ENCODE peak calls at places on chromosome 13, in four cellular contexts. P is K562, R is GM12878, N is HepG2. M is an unnamed sample.

GRCh38 chr13:56924401-56924800 is 216.3 kb upstream of the PRR20A start:
- DNase-seq in P (no peak), R (no peak), N (no peak), M (no peak)

GRCh38 chr13:62626771-62627170 is 1211.1 kb upstream of the PCDH20 start:
- DNase-seq in P (no peak), R (no peak), N (peak; percentile 0), M (peak; percentile 81)

GRCh38 chr13:110536006-110536693 is 25.4 kb downstream of the RAB20 start:
- DNase-seq in P (peak; percentile 18), R (no peak), N (no peak), M (no peak)

GRCh38 chr13:85194482-85194881 is 604.7 kb downstream of the SLITRK6 start:
- DNase-seq in P (no peak), R (no peak), N (no peak), M (no peak)

GRCh38 chr13:93794197-93794885 is 567.7 kb downstream of the GPC6 start:
- DNase-seq in P (no peak), R (no peak), N (no peak), M (no peak)

GRCh38 chr13:59745395-59745788 is 418.3 kb downstream of the DIAPH3 start:
- DNase-seq in P (no peak), R (no peak), N (peak; percentile 25), M (no peak)

GRCh38 chr13:109155301-109155761 is 525.9 kb downstream of the MYO16 start:
- DNase-seq in P (no peak), R (no peak), N (no peak), M (no peak)

GRCh38 chr13:36918246-36919060 is 1.6 kb downstream of the SMAD9 start:
- DNase-seq in P (no peak), R (no peak), N (no peak), M (no peak)

GRCh38 chr13:99415014-99415650 is 86.1 kb upstream of the TM9SF2 start:
- DNase-seq in P (no peak), R (no peak), N (no peak), M (no peak)

GRCh38 chr13:77330009-77330471 is 3.1 kb upstream of the MYCBP2 start:
- DNase-seq in P (no peak), R (no peak), N (no peak), M (no peak)

GRCh38 chr13:91623151-91623550 is 224.7 kb downstream of the GPC5 start:
- DNase-seq in P (no peak), R (no peak), N (no peak), M (no peak)

GRCh38 chr13:91618315-91618714 is 219.9 kb downstream of the GPC5 start:
- DNase-seq in P (no peak), R (no peak), N (no peak), M (no peak)

GRCh38 chr13:91620670-91621141 is 222.3 kb downstream of the GPC5 start:
- DNase-seq in P (no peak), R (no peak), N (no peak), M (no peak)

DNA sequence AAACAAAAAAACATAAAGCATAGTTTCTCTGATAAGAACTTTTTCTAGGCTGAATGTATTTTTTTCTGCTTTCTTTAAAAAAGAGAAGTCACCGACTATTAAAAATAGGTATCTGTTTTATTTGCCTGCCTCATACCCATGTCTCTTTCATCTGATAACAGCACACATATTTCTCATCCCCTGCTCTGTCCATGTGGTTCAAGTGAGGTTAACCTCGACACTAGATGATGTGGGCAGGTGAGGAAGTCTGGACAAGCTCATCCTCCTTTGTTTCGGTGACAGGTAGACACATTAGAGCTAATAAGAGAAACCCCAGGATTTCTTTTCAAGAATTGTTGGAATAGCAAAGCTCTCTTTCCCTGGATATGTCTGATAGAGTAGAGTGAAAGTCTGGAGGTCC is 222.7 kb downstream of the GPC5 start:
- DNase-seq in P (no peak), R (no peak), N (no peak), M (no peak)
- TF ChIP-seq TCF7 in P (no peak), R (no peak), N (no peak), M (no peak)

DNA sequence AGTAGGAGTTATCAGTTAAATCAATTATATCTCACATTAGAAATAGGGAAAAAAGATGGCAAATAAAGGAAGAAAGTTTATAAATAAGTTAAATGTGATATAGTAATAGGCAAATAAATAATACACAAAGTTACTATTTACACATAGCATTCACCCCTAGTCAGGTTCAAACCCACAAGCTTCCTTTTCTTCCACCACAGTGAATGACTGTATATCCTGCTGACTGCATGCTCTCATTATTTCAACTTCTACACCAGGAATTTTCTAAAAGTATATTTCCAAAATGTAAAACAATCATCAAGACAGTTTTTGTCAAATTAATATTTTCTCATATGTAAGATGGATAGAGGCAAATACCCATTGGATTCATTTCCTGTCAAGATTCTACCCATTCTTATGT is 548.6 kb upstream of the SLITRK5 start:
- DNase-seq in P (no peak), R (no peak), N (no peak), M (no peak)
- TF ChIP-seq TCF7 in P (no peak), R (no peak), N (no peak), M (no peak)

GRCh38 chr13:40057228-40057627 is 401.8 kb downstream of the COG6 start:
- DNase-seq in P (no peak), R (no peak), N (no peak), M (no peak)

GRCh38 chr13:40058757-40059236 is 403.3 kb downstream of the COG6 start:
- DNase-seq in P (no peak), R (peak; percentile 61), N (no peak), M (no peak)

GRCh38 chr13:40060318-40061007 is 405.0 kb downstream of the COG6 start:
- DNase-seq in P (no peak), R (peak; percentile 97), N (no peak), M (no peak)

GRCh38 chr13:40061466-40062450 is 406.3 kb downstream of the COG6 start:
- DNase-seq in P (no peak), R (no peak), N (no peak), M (no peak)

GRCh38 chr13:40059540-40060232 is 404.2 kb downstream of the COG6 start:
- DNase-seq in P (no peak), R (peak; percentile 94), N (no peak), M (no peak)
- TF ChIP-seq TCF7 in P (no peak), R (no peak), N (peak; percentile 7), M (no peak)

GRCh38 chr13:40665754-40666057 is 735 bp downstream of the FOXO1 start:
- DNase-seq in P (peak; percentile 18), R (no peak), N (no peak), M (peak; percentile 21)
- TF ChIP-seq TCF7 in P (no peak), R (no peak), N (no peak), M (no peak)

DNA sequence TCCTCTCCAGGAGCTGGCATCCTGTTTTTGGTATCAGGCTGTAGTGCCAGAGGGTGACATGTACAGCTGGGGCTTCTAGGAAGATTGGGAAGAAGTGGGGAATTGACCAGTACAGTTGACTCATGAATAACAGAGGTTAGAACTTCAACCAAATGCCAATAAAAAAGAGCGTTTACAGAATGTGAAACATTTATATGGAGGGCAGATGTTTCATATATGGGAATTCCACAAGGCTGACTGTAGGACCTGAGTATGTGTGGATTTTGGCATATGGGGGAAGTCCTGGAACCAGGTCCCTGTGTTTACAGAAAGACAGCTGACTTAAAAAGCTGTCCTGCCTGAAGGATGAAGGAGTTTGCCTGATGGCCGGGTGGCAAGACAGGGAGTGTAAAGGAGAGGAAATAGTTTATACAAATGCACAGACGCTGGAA is 5.2 kb downstream of the CHAMP1 start:
- DNase-seq in P (no peak), R (no peak), N (no peak), M (no peak)
- TF ChIP-seq TCF7 in P (no peak), R (no peak), N (no peak), M (no peak)

DNA sequence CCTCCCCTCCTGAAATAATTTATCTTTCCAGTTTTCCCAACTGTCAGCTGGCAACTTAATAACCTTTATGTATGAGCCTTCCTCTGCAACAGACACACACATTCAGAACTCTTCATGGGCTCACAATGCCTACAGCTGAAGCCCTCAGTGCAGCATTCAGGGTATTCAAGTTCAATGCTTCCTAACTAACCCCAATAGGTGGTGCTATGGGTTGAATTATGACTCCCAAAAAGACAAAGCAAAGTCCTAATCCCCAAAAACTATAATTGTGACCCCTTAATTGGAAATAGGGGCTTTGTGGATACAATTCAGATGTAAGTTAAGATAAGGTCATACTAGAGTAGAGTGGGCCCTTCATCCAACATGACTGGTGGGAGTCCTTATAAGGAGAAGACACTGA is 202.2 kb downstream of the SUCLA2 start:
- DNase-seq in P (no peak), R (no peak), N (peak; percentile 8), M (no peak)
- TF ChIP-seq TCF7 in P (no peak), R (no peak), N (no peak), M (no peak)

M was measured in WTC11.